ENCODE peak calls at places on chromosome 6, in six cellular contexts. A is EL; P is GM10248; T is stimulated activated CD8-positive, alpha-beta memory T cell treated with anti-CD3 and anti-CD28 coated beads, Interleukin-15, amount 100 ng/mL, for 1 hour; G is naive thymus-derived CD8-positive, alpha-beta T cell; I is left lobe of liver. Q is an unnamed sample.

GRCh38 chr6:26501482-26501986 is 1.4 kb downstream of the BTN1A1 start:
- DNase-seq in A (peak), P (peak), T (no peak), G (peak), I (no peak), Q (no peak)

GRCh38 chr6:41894366-41895299 is 542 bp downstream of the USP49 start:
- DNase-seq in A (peak), P (no peak), T (peak), G (no peak), I (no peak), Q (no peak)

GRCh38 chr6:143427109-143427817 is 23.2 kb downstream of the ADAT2 start:
- DNase-seq in A (peak), P (peak), T (peak), G (peak), I (peak), Q (peak)

GRCh38 chr6:13733178-13733851 is 21.7 kb upstream of the RANBP9 start:
- DNase-seq in A (peak), P (no peak), T (no peak), G (no peak), I (peak), Q (peak)

GRCh38 chr6:153705429-153705828 is 333.6 kb upstream of the OPRM1 start:
- DNase-seq in A (no peak), P (no peak), T (no peak), G (no peak), I (no peak), Q (no peak)

GRCh38 chr6:146550911-146551310 is 7.3 kb downstream of the RAB32 start:
- DNase-seq in A (peak), P (no peak), T (no peak), G (no peak), I (no peak), Q (no peak)

GRCh38 chr6:88177961-88178464 is 11.9 kb upstream of the CNR1 start:
- DNase-seq in A (peak), P (peak), T (no peak), G (no peak), I (no peak), Q (peak)

GRCh38 chr6:161828355-161828754 is 554.5 kb upstream of the AGPAT4 start:
- DNase-seq in A (no peak), P (no peak), T (no peak), G (no peak), I (no peak), Q (no peak)

GRCh38 chr6:36118550-36119107 is 11.7 kb upstream of the MAPK13 start:
- DNase-seq in A (no peak), P (no peak), T (peak), G (peak), I (no peak), Q (no peak)